ENCODE peak calls at places on chromosomes 16 and 17, in eight cellular contexts. V is heart left ventricle, O is H1, A is AG04450, T is keratinocyte, I is pancreas, M is tibial nerve, Y is endothelial cell of umbilical vein. L is an unnamed sample. For H3K27me3, the result is how much of the 10 kb centered on the place peaks cover.

GRCh38 chr16:85245307-85246172 is 133.3 kb upstream of the CIBAR2 start:
- DNase-seq in V (no peak), O (no peak), A (peak), T (no peak), I (no peak), M (peak), Y (peak), L (peak)

GRCh38 chr17:38705803-38706624 is 941 bp downstream of the MLLT6 start:
- DNase-seq in V (peak), O (no peak), A (no peak), T (no peak), I (peak), M (peak), Y (peak), L (no peak)

GRCh38 chr17:4004517-4005295 is 40.5 kb upstream of the ATP2A3 start:
- DNase-seq in V (peak), O (no peak), A (no peak), T (no peak), I (peak), M (no peak), Y (peak), L (peak)

GRCh38 chr17:20022701-20023100 is 13.5 kb downstream of the SPECC1 start:
- DNase-seq in V (no peak), O (no peak), A (no peak), T (no peak), I (no peak), M (no peak), Y (no peak), L (no peak)

GRCh38 chr17:43536236-43537088 is 9.7 kb downstream of the ETV4 start:
- DNase-seq in V (no peak), O (no peak), A (no peak), T (no peak), I (no peak), M (no peak), Y (no peak), L (no peak)

GRCh38 chr17:44198721-44199552 is 747 bp downstream of the ATXN7L3 start:
- DNase-seq in V (peak), O (no peak), A (no peak), T (no peak), I (peak), M (no peak), Y (peak), L (peak)

GRCh38 chr17:15124746-15125145 is 140.4 kb downstream of the PMP22 start:
- DNase-seq in V (no peak), O (no peak), A (no peak), T (no peak), I (no peak), M (no peak), Y (no peak), L (no peak)

GRCh38 chr16:69482410-69482951 is 58.1 kb downstream of the CYB5B start:
- DNase-seq in V (peak), O (no peak), A (no peak), T (no peak), I (no peak), M (peak), Y (peak), L (no peak)

GRCh38 chr16:89167425-89167941 is 4.1 kb upstream of the CDH15 start:
- DNase-seq in V (peak), O (peak), A (peak), T (no peak), I (peak), M (peak), Y (peak), L (peak)

GRCh38 chr17:64780096-64781012 is 118.2 kb upstream of the SMURF2 start:
- DNase-seq in V (peak), O (no peak), A (no peak), T (no peak), I (peak), M (no peak), Y (peak), L (peak)

GRCh38 chr16:48812856-48813255 is 202.9 kb upstream of the N4BP1 start:
- DNase-seq in V (no peak), O (no peak), A (no peak), T (no peak), I (no peak), M (no peak), Y (no peak), L (no peak)

GRCh38 chr16:606656-607307 is 16.9 kb downstream of the RAB40C start:
- DNase-seq in V (no peak), O (no peak), A (no peak), T (no peak), I (no peak), M (no peak), Y (no peak), L (no peak)

GRCh38 chr17:77568540-77568939 is 390.0 kb upstream of the TNRC6C start:
- DNase-seq in V (no peak), O (no peak), A (no peak), T (no peak), I (no peak), M (no peak), Y (no peak), L (no peak)

GRCh38 chr17:2054740-2055493 is at the start of gene HIC1:
- DNase-seq in V (peak), O (no peak), A (no peak), T (no peak), I (peak), M (peak), Y (peak), L (peak)

GRCh38 chr16:89576173-89577054 is 856 bp downstream of the CPNE7 start:
- DNase-seq in V (no peak), O (no peak), A (no peak), T (no peak), I (no peak), M (no peak), Y (no peak), L (no peak)

GRCh38 chr16:17939723-17940122 is 396.8 kb downstream of the NPIPA8 start:
- DNase-seq in V (no peak), O (no peak), A (no peak), T (no peak), I (no peak), M (no peak), Y (no peak), L (no peak)

GRCh38 chr16:17366299-17366961 is 104.3 kb downstream of the XYLT1 start:
- DNase-seq in V (no peak), O (no peak), A (no peak), T (no peak), I (no peak), M (no peak), Y (no peak), L (no peak)

GRCh38 chr17:49076575-49077384 is 55.8 kb upstream of the B4GALNT2 start:
- DNase-seq in V (no peak), O (no peak), A (peak), T (no peak), I (no peak), M (no peak), Y (peak), L (no peak)
- H3K27ac ChIP-seq in V (no peak), O (no peak), A (peak), T (no peak), I (no peak), M (no peak), Y (peak), L (no peak)

GRCh38 chr17:57875109-57876022 is 25.5 kb upstream of the MRPS23 start:
- DNase-seq in V (peak), O (peak), A (peak), T (no peak), I (no peak), M (peak), Y (peak), L (no peak)
- TF ChIP-seq CTCF in V (peak), O (no peak), A (peak), T (peak), I (no peak), M (peak), Y (peak), L (no peak)

DNA sequence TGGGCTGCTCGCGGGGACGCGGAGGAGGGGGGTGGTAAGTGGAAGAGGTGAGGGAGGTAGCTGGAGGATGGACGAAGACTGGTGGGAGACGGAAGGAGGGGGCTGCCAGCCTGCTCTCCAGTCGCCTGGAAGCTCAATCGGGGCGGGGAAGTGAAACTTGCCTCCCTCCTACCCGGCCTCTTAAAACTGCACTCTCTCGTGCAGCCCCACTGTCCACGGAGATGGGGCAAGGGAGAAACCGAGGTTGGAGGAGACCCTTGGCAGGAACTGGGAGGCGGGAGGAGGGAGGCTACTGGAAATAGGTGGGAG is 1.1 kb downstream of the SOX9 start:
- DNase-seq in V (no peak), O (no peak), A (no peak), T (no peak), I (no peak), M (no peak), Y (no peak), L (no peak)
- H3K27me3 ChIP-seq in V (half or more), O (half or more), A (under half), T (under half), I (under half), M (under half), Y (half or more), L (half or more)

GRCh38 chr16:10919003-10919351 is 23.3 kb downstream of the DEXI start:
- DNase-seq in V (no peak), O (no peak), A (no peak), T (no peak), I (no peak), M (no peak), Y (no peak), L (no peak)

GRCh38 chr16:10920726-10921427 is 21.4 kb downstream of the DEXI start:
- DNase-seq in V (no peak), O (no peak), A (no peak), T (no peak), I (no peak), M (no peak), Y (no peak), L (no peak)

GRCh38 chr16:10921536-10922327 is 20.5 kb downstream of the DEXI start:
- DNase-seq in V (peak), O (no peak), A (no peak), T (no peak), I (no peak), M (no peak), Y (no peak), L (no peak)

GRCh38 chr16:10916534-10916933 is 25.7 kb downstream of the DEXI start:
- DNase-seq in V (no peak), O (no peak), A (no peak), T (no peak), I (no peak), M (no peak), Y (no peak), L (no peak)

GRCh38 chr16:10918294-10919002 is 23.8 kb downstream of the DEXI start:
- DNase-seq in V (peak), O (peak), A (peak), T (peak), I (peak), M (peak), Y (peak), L (peak)
- H3K27ac ChIP-seq in V (peak), O (no peak), A (no peak), T (no peak), I (no peak), M (peak), Y (no peak), L (no peak)

DNA sequence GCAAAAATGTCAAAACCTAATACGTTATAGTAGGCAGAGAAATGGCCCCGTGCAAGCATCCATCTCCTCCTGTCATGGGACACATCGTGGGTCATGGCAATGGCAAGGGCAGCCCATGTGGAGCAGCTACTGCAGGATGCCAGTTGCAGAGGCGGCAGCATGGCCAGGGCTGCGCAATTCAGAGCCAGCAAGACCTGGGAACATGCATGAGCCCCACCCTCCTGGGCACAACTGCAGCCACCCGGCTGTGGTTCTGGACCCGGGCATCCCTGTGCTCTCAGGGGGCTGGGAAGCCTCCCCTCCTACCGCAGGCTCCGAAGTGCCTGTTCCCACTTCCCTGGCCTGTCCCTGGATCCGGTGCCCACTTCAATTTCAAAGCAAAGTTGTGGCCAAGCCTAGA is 203.6 kb downstream of the CPPED1 start:
- DNase-seq in V (no peak), O (no peak), A (no peak), T (no peak), I (no peak), M (no peak), Y (no peak), L (no peak)
- TF ChIP-seq CTCF in V (no peak), O (no peak), A (no peak), T (no peak), I (no peak), M (no peak), Y (no peak), L (no peak)

L was measured in CD4-positive, alpha-beta T cell.